ENCODE peak calls at places on chromosomes 11 and 22, in four cellular contexts. One of them, this sample, is unnamed.

GRCh38 chr11:70448983-70449567 is 50.7 kb downstream of the CTTN start:
- DNase-seq in HepG2: no peak
- DNase-seq in lung: no peak
- DNase-seq in stomach: no peak
- DNase-seq in this sample: no peak

GRCh38 chr11:95074806-95075563 is 8.3 kb downstream of the SRSF8 start:
- DNase-seq in HepG2: no peak
- DNase-seq in lung: peak; percentile 73
- DNase-seq in stomach: peak; percentile 86
- DNase-seq in this sample: no peak

GRCh38 chr11:93921695-93922468 is 71.5 kb upstream of the VSTM5 start:
- DNase-seq in HepG2: peak; percentile 56
- DNase-seq in lung: peak; percentile 54
- DNase-seq in stomach: peak; percentile 48
- DNase-seq in this sample: no peak

GRCh38 chr11:13837286-13837685 is 125.2 kb upstream of the SPON1 start:
- DNase-seq in HepG2: no peak
- DNase-seq in lung: no peak
- DNase-seq in stomach: no peak
- DNase-seq in this sample: no peak

GRCh38 chr11:106156290-106156937 is 79.0 kb downstream of the AASDHPPT start:
- DNase-seq in HepG2: peak; percentile 15
- DNase-seq in lung: no peak
- DNase-seq in stomach: peak; percentile 34
- DNase-seq in this sample: no peak

GRCh38 chr11:119459293-119459976 is 36.5 kb upstream of the THY1 start:
- DNase-seq in HepG2: no peak
- DNase-seq in lung: no peak
- DNase-seq in stomach: no peak
- DNase-seq in this sample: no peak

GRCh38 chr11:85096939-85097338 is 530.2 kb downstream of the DLG2 start:
- DNase-seq in HepG2: no peak
- DNase-seq in lung: no peak
- DNase-seq in stomach: no peak
- DNase-seq in this sample: no peak

GRCh38 chr22:44210721-44211120 is 30.0 kb downstream of the PARVG start:
- DNase-seq in HepG2: no peak
- DNase-seq in lung: no peak
- DNase-seq in stomach: no peak
- DNase-seq in this sample: no peak

GRCh38 chr22:43152001-43152354 is 619 bp downstream of the TSPO start:
- DNase-seq in HepG2: no peak
- DNase-seq in lung: no peak
- DNase-seq in stomach: no peak
- DNase-seq in this sample: no peak

GRCh38 chr22:45731798-45732495 is 60.3 kb downstream of the ATXN10 start:
- DNase-seq in HepG2: peak; percentile 8
- DNase-seq in lung: no peak
- DNase-seq in stomach: no peak
- DNase-seq in this sample: no peak

GRCh38 chr11:33636104-33636503 is 64.5 kb downstream of the C11orf91 start:
- DNase-seq in HepG2: no peak
- DNase-seq in lung: peak; percentile 27
- DNase-seq in stomach: no peak
- DNase-seq in this sample: no peak

GRCh38 chr22:32967285-32968101 is 90.7 kb downstream of the SYN3 start:
- DNase-seq in HepG2: peak; percentile 93
- DNase-seq in lung: no peak
- DNase-seq in stomach: no peak
- DNase-seq in this sample: no peak

GRCh38 chr11:102683277-102683676 is 22.3 kb downstream of the MMP27 start:
- DNase-seq in HepG2: no peak
- DNase-seq in lung: no peak
- DNase-seq in stomach: no peak
- DNase-seq in this sample: no peak

GRCh38 chr22:21951931-21952465 is 650 bp downstream of the PPM1F start:
- DNase-seq in HepG2: no peak
- DNase-seq in lung: no peak
- DNase-seq in stomach: peak; percentile 57
- DNase-seq in this sample: no peak

GRCh38 chr11:118789501-118790356 is 1.2 kb downstream of the DDX6 start:
- DNase-seq in HepG2: no peak
- DNase-seq in lung: no peak
- DNase-seq in stomach: no peak
- DNase-seq in this sample: no peak

GRCh38 chr11:122095950-122096942 is 19.8 kb downstream of the BLID start:
- DNase-seq in HepG2: no peak
- DNase-seq in lung: no peak
- DNase-seq in stomach: no peak
- DNase-seq in this sample: no peak

GRCh38 chr11:64863381-64864060 is 14.9 kb downstream of the EHD1 start:
- DNase-seq in HepG2: no peak
- DNase-seq in lung: no peak
- DNase-seq in stomach: no peak
- DNase-seq in this sample: no peak

GRCh38 chr11:69374110-69374981 is 80.4 kb downstream of the MYEOV start:
- DNase-seq in HepG2: no peak
- DNase-seq in lung: no peak
- DNase-seq in stomach: peak; percentile 22
- DNase-seq in this sample: peak; percentile 47

GRCh38 chr11:2833051-2833937 is 52.3 kb downstream of the CDKN1C start:
- DNase-seq in HepG2: no peak
- DNase-seq in lung: no peak
- DNase-seq in stomach: no peak
- DNase-seq in this sample: no peak

GRCh38 chr22:45262931-45263789 is 21.6 kb upstream of the UPK3A start:
- DNase-seq in HepG2: no peak
- DNase-seq in lung: peak; percentile 45
- DNase-seq in stomach: no peak
- DNase-seq in this sample: no peak

GRCh38 chr11:61551630-61552029 is 29.2 kb downstream of the SYT7 start:
- DNase-seq in HepG2: no peak
- DNase-seq in lung: no peak
- DNase-seq in stomach: peak; percentile 72
- DNase-seq in this sample: no peak

GRCh38 chr11:116955548-116955947 is 118.1 kb upstream of the APOA1 start:
- DNase-seq in HepG2: no peak
- DNase-seq in lung: no peak
- DNase-seq in stomach: no peak
- DNase-seq in this sample: no peak

GRCh38 chr11:34356576-34356917 is 1.3 kb downstream of the ABTB2 start:
- DNase-seq in HepG2: no peak
- DNase-seq in lung: no peak
- DNase-seq in stomach: no peak
- DNase-seq in this sample: no peak

GRCh38 chr11:122399375-122399774 is 256.1 kb upstream of the UBASH3B start:
- DNase-seq in HepG2: no peak
- DNase-seq in lung: no peak
- DNase-seq in stomach: no peak
- DNase-seq in this sample: no peak

GRCh38 chr22:22673628-22674027 is 29.2 kb downstream of the GGTLC2 start:
- DNase-seq in HepG2: no peak
- DNase-seq in lung: no peak
- DNase-seq in stomach: no peak
- DNase-seq in this sample: no peak

GRCh38 chr11:113884361-113884836 is 9.0 kb upstream of the USP28 start:
- DNase-seq in HepG2: peak; percentile 45
- DNase-seq in lung: no peak
- DNase-seq in stomach: no peak
- DNase-seq in this sample: no peak

GRCh38 chr11:119626197-119626909 is 102.6 kb downstream of the NECTIN1 start:
- DNase-seq in HepG2: peak; percentile 70
- DNase-seq in lung: no peak
- DNase-seq in stomach: no peak
- DNase-seq in this sample: no peak

GRCh38 chr22:16801571-16801970 is 23.6 kb downstream of the XKR3 start:
- DNase-seq in HepG2: no peak
- DNase-seq in lung: no peak
- DNase-seq in stomach: no peak
- DNase-seq in this sample: no peak

GRCh38 chr11:31828217-31828616 is 17.1 kb upstream of the PAX6 start:
- DNase-seq in HepG2: no peak
- DNase-seq in lung: no peak
- DNase-seq in stomach: no peak
- DNase-seq in this sample: no peak
- H3K4me1 ChIP-seq in HepG2: peaks cover 8% of the 10 kb centered on the region
- H3K4me1 ChIP-seq in lung: peaks cover 5% of the 10 kb centered on the region
- H3K4me1 ChIP-seq in stomach: peaks cover 33% of the 10 kb centered on the region
- H3K4me1 ChIP-seq in this sample: no peaks in the 10 kb centered on the region

GRCh38 chr11:47508595-47509555 is 44.1 kb downstream of the CELF1 start:
- DNase-seq in HepG2: no peak
- DNase-seq in lung: no peak
- DNase-seq in stomach: peak; percentile 63
- DNase-seq in this sample: no peak
- H3K4me3 ChIP-seq in HepG2: no peak overlapping the region
- H3K4me3 ChIP-seq in lung: no peak overlapping the region
- H3K4me3 ChIP-seq in stomach: no peak overlapping the region
- H3K4me3 ChIP-seq in this sample: no peak overlapping the region

GRCh38 chr11:48043111-48043997 is 63.0 kb downstream of the PTPRJ start:
- DNase-seq in HepG2: no peak
- DNase-seq in lung: no peak
- DNase-seq in stomach: no peak
- DNase-seq in this sample: no peak
- H3K4me1 ChIP-seq in HepG2: peaks cover 11% of the 10 kb centered on the region
- H3K4me1 ChIP-seq in lung: peaks cover 8% of the 10 kb centered on the region
- H3K4me1 ChIP-seq in stomach: peaks cover 53% of the 10 kb centered on the region
- H3K4me1 ChIP-seq in this sample: no peaks in the 10 kb centered on the region

GRCh38 chr11:130448039-130448415 is 418 bp upstream of the ADAMTS15 start:
- DNase-seq in HepG2: no peak
- DNase-seq in lung: no peak
- DNase-seq in stomach: no peak
- DNase-seq in this sample: no peak
- H3K4me3 ChIP-seq in HepG2: peak overlapping the region; percentile 63
- H3K4me3 ChIP-seq in lung: no peak overlapping the region
- H3K4me3 ChIP-seq in stomach: peak overlapping the region; percentile 57
- H3K4me3 ChIP-seq in this sample: peak overlapping the region; percentile 69

GRCh38 chr11:126193038-126193478 is 18.4 kb downstream of the RPUSD4 start:
- DNase-seq in HepG2: peak; percentile 76
- DNase-seq in lung: no peak
- DNase-seq in stomach: no peak
- DNase-seq in this sample: no peak
- H3K4me1 ChIP-seq in HepG2: peaks cover 61% of the 10 kb centered on the region
- H3K4me1 ChIP-seq in lung: no peaks in the 10 kb centered on the region
- H3K4me1 ChIP-seq in stomach: peaks cover 17% of the 10 kb centered on the region
- H3K4me1 ChIP-seq in this sample: no peaks in the 10 kb centered on the region

GRCh38 chr11:63837719-63838118 is 1.2 kb upstream of the MARK2 start:
- DNase-seq in HepG2: no peak
- DNase-seq in lung: peak; percentile 53
- DNase-seq in stomach: no peak
- DNase-seq in this sample: no peak
- H3K4me3 ChIP-seq in HepG2: peak overlapping the region; percentile 96
- H3K4me3 ChIP-seq in lung: no peak overlapping the region
- H3K4me3 ChIP-seq in stomach: no peak overlapping the region
- H3K4me3 ChIP-seq in this sample: no peak overlapping the region

This sample was measured in breast epithelium.